ENCODE peak calls at places on chromosomes 7 and 10, in ten cellular contexts. I, U, O, T, A, F, P, K, E and W are unnamed samples.

GRCh38 chr7:2575733-2576350 is 17.1 kb downstream of the IQCE start:
- DNase-seq in U (no peak), O (peak; percentile 10), I (no peak), K (no peak), A (no peak), P (no peak), E (no peak), T (no peak), F (no peak), W (no peak)

GRCh38 chr7:143205560-143206293 is 16.1 kb upstream of the TAS2R40 start:
- DNase-seq in F (peak; percentile 79), U (no peak), I (no peak), P (peak; percentile 30), K (no peak), T (no peak), O (peak; percentile 4), E (peak; percentile 14), A (peak; percentile 6), W (peak; percentile 23)

GRCh38 chr7:98199131-98199530 is 12.1 kb upstream of the BHLHA15 start:
- DNase-seq in U (no peak), T (no peak), E (no peak), I (no peak), P (no peak), A (no peak), K (no peak), F (no peak), O (no peak), W (no peak)

GRCh38 chr10:130884456-130884855 is 427.1 kb downstream of the TCERG1L start:
- DNase-seq in E (no peak), O (no peak), P (no peak), I (no peak), T (no peak), A (no peak), F (no peak), K (no peak), U (no peak), W (no peak)

GRCh38 chr10:130587718-130588117 is 451.5 kb downstream of the GLRX3 start:
- DNase-seq in P (no peak), U (no peak), T (no peak), F (no peak), O (no peak), I (no peak), E (no peak), K (no peak), A (no peak), W (no peak)

GRCh38 chr10:10824611-10825148 is 193.0 kb upstream of the CELF2 start:
- DNase-seq in I (no peak), O (peak; percentile 97), F (no peak), A (no peak), K (no peak), T (peak; percentile 73), P (peak; percentile 21), U (no peak), E (no peak), W (no peak)

GRCh38 chr7:34187908-34188307 is 282.6 kb downstream of the BMPER start:
- DNase-seq in K (no peak), E (no peak), A (no peak), P (no peak), O (no peak), F (no peak), I (peak; percentile 30), T (no peak), U (no peak), W (no peak)

GRCh38 chr7:68911754-68912153 is 686.5 kb upstream of the AUTS2 start:
- DNase-seq in O (no peak), T (no peak), K (no peak), I (no peak), U (no peak), P (no peak), F (no peak), A (no peak), E (no peak), W (no peak)

GRCh38 chr7:52254396-52255025 is 780.9 kb upstream of the POM121L12 start:
- DNase-seq in T (no peak), P (no peak), A (no peak), F (no peak), U (no peak), K (no peak), O (no peak), I (no peak), E (no peak), W (no peak)

GRCh38 chr7:52260046-52260665 is 775.3 kb upstream of the POM121L12 start:
- DNase-seq in A (no peak), E (no peak), U (peak; percentile 26), F (no peak), O (no peak), K (peak; percentile 37), T (no peak), I (no peak), P (no peak), W (no peak)

GRCh38 chr7:52261052-52261451 is 774.4 kb upstream of the POM121L12 start:
- DNase-seq in F (no peak), O (no peak), T (no peak), K (no peak), U (no peak), A (no peak), P (no peak), E (no peak), I (no peak), W (no peak)

GRCh38 chr7:52257890-52258289 is 777.5 kb upstream of the POM121L12 start:
- DNase-seq in I (no peak), F (no peak), U (no peak), O (no peak), A (no peak), K (no peak), E (no peak), T (no peak), P (no peak), W (no peak)
- TF ChIP-seq CTCF in I (no peak), F (no peak), U (no peak), O (no peak), A (no peak), K (no peak), E (no peak), T (no peak), P (no peak), W (no peak)

GRCh38 chr10:86900955-86901354 is 56.5 kb downstream of the MMRN2 start:
- DNase-seq in A (no peak), P (no peak), E (no peak), I (no peak), O (peak; percentile 94), K (no peak), T (no peak), U (no peak), F (no peak), W (no peak)

GRCh38 chr10:86904600-86904999 is 52.8 kb downstream of the MMRN2 start:
- DNase-seq in T (no peak), I (no peak), O (no peak), A (no peak), U (no peak), P (no peak), F (no peak), K (no peak), E (no peak), W (no peak)

GRCh38 chr10:86899128-86899527 is 58.3 kb downstream of the MMRN2 start:
- DNase-seq in F (no peak), I (no peak), P (no peak), K (no peak), U (no peak), O (no peak), A (no peak), E (no peak), T (no peak), W (no peak)

GRCh38 chr10:86905429-86905828 is 52.0 kb downstream of the MMRN2 start:
- DNase-seq in E (no peak), A (no peak), K (no peak), T (no peak), U (no peak), F (no peak), I (no peak), O (no peak), P (no peak), W (no peak)

GRCh38 chr10:86899670-86900276 is 57.6 kb downstream of the MMRN2 start:
- DNase-seq in T (no peak), E (peak; percentile 48), U (peak; percentile 57), P (peak; percentile 65), F (peak; percentile 52), K (peak; percentile 75), I (peak; percentile 44), A (peak; percentile 41), O (peak; percentile 86), W (peak; percentile 52)
- TF ChIP-seq CTCF in T (peak; percentile 82), E (peak; percentile 30), U (peak; percentile 74), P (peak; percentile 85), F (peak; percentile 74), K (peak; percentile 63), I (peak; percentile 88), A (peak; percentile 62), O (peak; percentile 76), W (peak; percentile 67)

GRCh38 chr7:151028131-151028947 is at the start of gene ABCB8:
- DNase-seq in T (peak; percentile 96), K (peak; percentile 99), A (peak; percentile 97), O (peak; percentile 99), I (peak; percentile 99), F (peak; percentile 98), P (peak; percentile 100), E (peak; percentile 99), U (peak; percentile 100), W (peak; percentile 100)
- TF ChIP-seq CTCF in T (peak; percentile 46), K (peak; percentile 37), A (peak; percentile 35), O (peak; percentile 27), I (no peak), F (peak; percentile 25), P (peak; percentile 81), E (peak; percentile 9), U (peak; percentile 62), W (peak; percentile 35)

GRCh38 chr7:39086638-39087360 is 109.1 kb downstream of the POU6F2 start:
- DNase-seq in E (no peak), K (no peak), I (no peak), T (no peak), U (no peak), F (no peak), P (no peak), O (no peak), A (no peak), W (no peak)

GRCh38 chr7:39088730-39089129 is 111.0 kb downstream of the POU6F2 start:
- DNase-seq in I (no peak), O (no peak), A (no peak), K (no peak), F (no peak), T (no peak), P (no peak), U (no peak), E (no peak), W (no peak)

GRCh38 chr7:39085590-39086049 is 107.9 kb downstream of the POU6F2 start:
- DNase-seq in P (no peak), F (no peak), E (no peak), O (no peak), I (peak; percentile 1), A (no peak), K (no peak), U (no peak), T (no peak), W (no peak)

GRCh38 chr7:39091774-39092173 is 114.1 kb downstream of the POU6F2 start:
- DNase-seq in T (no peak), E (no peak), U (no peak), F (no peak), K (no peak), O (no peak), I (no peak), A (no peak), P (no peak), W (no peak)

DNA sequence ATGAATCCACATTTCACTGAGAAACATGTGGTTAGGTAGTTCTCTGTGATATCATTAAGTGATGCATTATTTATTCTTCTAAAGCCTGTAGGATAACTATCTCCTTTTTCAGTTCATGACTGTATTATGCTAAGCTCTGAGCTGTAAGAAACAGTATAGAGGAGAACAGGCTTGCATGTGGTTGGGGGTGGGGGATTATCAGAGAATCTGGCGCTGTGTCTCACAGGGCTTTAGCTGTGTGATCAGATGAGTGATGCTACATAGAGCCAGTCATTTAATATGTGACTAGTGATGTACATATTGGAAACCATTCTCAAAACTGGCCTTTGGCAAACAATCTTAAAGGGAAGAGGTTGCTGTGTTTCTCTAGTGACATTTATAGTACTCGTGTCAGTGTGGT is 111.5 kb downstream of the POU6F2 start:
- DNase-seq in K (no peak), I (no peak), E (no peak), O (no peak), P (no peak), T (no peak), A (no peak), F (no peak), U (no peak), W (no peak)
- TF ChIP-seq CTCF in K (no peak), I (no peak), E (no peak), O (no peak), P (no peak), T (no peak), A (no peak), F (no peak), U (no peak), W (no peak)